ENCODE peak calls at places on chromosomes 7 and 10, in six cellular contexts. P is ovary, X is neural progenitor cell, W is lung, Y is GM12878, U is HFFc6. Z is an unnamed sample.

GRCh38 chr10:110502851-110503301 is 5.2 kb downstream of the DUSP5 start:
- DNase-seq in P (no peak), X (no peak), W (peak), Y (peak), U (peak), Z (no peak)

GRCh38 chr7:49885593-49886285 is 112.3 kb downstream of the VWC2 start:
- DNase-seq in P (no peak), X (no peak), W (no peak), Y (no peak), U (no peak), Z (no peak)

GRCh38 chr7:77247206-77247850 is 47.7 kb upstream of the FGL2 start:
- DNase-seq in P (peak), X (peak), W (peak), Y (peak), U (peak), Z (no peak)

GRCh38 chr7:45573636-45574470 is at the start of gene ADCY1:
- DNase-seq in P (no peak), X (peak), W (no peak), Y (no peak), U (no peak), Z (no peak)

GRCh38 chr10:91076991-91077548 is 143.4 kb upstream of the PCGF5 start:
- DNase-seq in P (no peak), X (no peak), W (no peak), Y (no peak), U (no peak), Z (no peak)

GRCh38 chr10:88991161-88991899 is 732 bp downstream of the FAS start:
- DNase-seq in P (peak), X (peak), W (peak), Y (no peak), U (peak), Z (no peak)

GRCh38 chr7:118149394-118149793 is 34.6 kb upstream of the LSM8 start:
- DNase-seq in P (no peak), X (no peak), W (no peak), Y (no peak), U (no peak), Z (no peak)

GRCh38 chr7:73442903-73443542 is 9.4 kb downstream of the FZD9 start:
- DNase-seq in P (no peak), X (no peak), W (no peak), Y (no peak), U (no peak), Z (no peak)

GRCh38 chr7:121138262-121138933 is 149.9 kb downstream of the CPED1 start:
- DNase-seq in P (no peak), X (no peak), W (no peak), Y (peak), U (no peak), Z (no peak)

GRCh38 chr7:44622342-44623151 is 16.1 kb downstream of the OGDH start:
- DNase-seq in P (no peak), X (no peak), W (no peak), Y (no peak), U (no peak), Z (no peak)

GRCh38 chr7:128042027-128042426 is 10.8 kb upstream of the LRRC4 start:
- DNase-seq in P (no peak), X (no peak), W (no peak), Y (no peak), U (no peak), Z (no peak)

GRCh38 chr7:23075571-23075970 is 30.0 kb upstream of the KLHL7 start:
- DNase-seq in P (no peak), X (no peak), W (no peak), Y (no peak), U (no peak), Z (no peak)

GRCh38 chr7:57769958-57770357 is 320.0 kb downstream of the ZNF716 start:
- DNase-seq in P (no peak), X (no peak), W (no peak), Y (no peak), U (no peak), Z (no peak)

GRCh38 chr10:110410329-110411046 is 87.2 kb upstream of the DUSP5 start:
- DNase-seq in P (no peak), X (no peak), W (peak), Y (no peak), U (peak), Z (peak)

GRCh38 chr7:91962419-91962818 is 21.8 kb downstream of the AKAP9 start:
- DNase-seq in P (no peak), X (no peak), W (no peak), Y (no peak), U (no peak), Z (no peak)
- TF ChIP-seq CTCF in P (no peak), X (no peak), W (no peak), Y (no peak), U (no peak), Z (no peak)

GRCh38 chr10:70617798-70618568 is 15.4 kb upstream of the PRF1 start:
- DNase-seq in P (no peak), X (no peak), W (no peak), Y (no peak), U (no peak), Z (no peak)

GRCh38 chr10:70618663-70619062 is 16.1 kb upstream of the PRF1 start:
- DNase-seq in P (no peak), X (no peak), W (no peak), Y (no peak), U (no peak), Z (no peak)

GRCh38 chr10:70620020-70620289 is 17.4 kb upstream of the PRF1 start:
- DNase-seq in P (no peak), X (no peak), W (no peak), Y (no peak), U (no peak), Z (no peak)

GRCh38 chr10:70621497-70622078 is 19.0 kb upstream of the PRF1 start:
- DNase-seq in P (no peak), X (no peak), W (no peak), Y (no peak), U (no peak), Z (no peak)

DNA sequence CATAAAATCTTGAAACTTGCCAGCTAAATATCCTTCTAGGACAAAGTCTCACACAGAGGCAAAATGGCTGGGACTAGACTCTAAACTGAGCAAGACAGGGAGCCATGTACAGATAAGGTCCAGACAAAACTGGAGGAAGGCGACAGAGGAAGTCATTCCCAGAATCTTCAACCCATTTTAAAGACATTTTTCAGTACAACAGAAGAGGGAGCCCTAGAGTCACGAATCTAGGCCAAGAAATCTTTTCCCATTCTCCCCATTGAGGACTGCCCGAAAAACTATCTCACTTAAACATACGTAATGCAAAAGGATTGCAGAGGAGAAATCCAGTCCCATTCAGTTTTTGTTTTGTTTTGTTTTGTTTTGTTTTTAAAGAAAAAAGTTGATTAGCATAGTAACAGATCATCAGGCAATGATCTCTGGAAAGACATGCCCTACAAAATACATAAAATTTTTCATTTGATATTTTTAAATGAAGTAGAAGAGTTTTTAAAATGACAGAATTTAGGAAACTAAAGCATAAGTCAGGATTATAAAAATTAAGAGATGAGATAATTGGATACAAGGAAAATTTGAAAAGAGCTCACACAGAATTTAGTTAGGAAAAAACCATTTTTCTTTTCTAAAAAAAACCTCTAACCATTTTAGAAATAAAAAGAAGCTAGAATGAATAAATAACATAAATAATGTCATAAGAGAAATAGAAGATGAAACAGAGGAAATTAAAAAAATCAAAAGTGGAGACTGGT is 16.9 kb upstream of the PRF1 start:
- DNase-seq in P (no peak), X (no peak), W (no peak), Y (no peak), U (peak), Z (no peak)
- TF ChIP-seq CTCF in P (no peak), X (peak), W (no peak), Y (no peak), U (peak), Z (peak)

GRCh38 chr7:51356849-51357516 is 40.4 kb upstream of the COBL start:
- DNase-seq in P (no peak), X (no peak), W (no peak), Y (no peak), U (no peak), Z (no peak)

GRCh38 chr7:51354434-51354833 is 37.8 kb upstream of the COBL start:
- DNase-seq in P (no peak), X (no peak), W (no peak), Y (no peak), U (no peak), Z (no peak)

GRCh38 chr7:51352174-51353145 is 35.9 kb upstream of the COBL start:
- DNase-seq in P (no peak), X (no peak), W (no peak), Y (no peak), U (no peak), Z (no peak)

GRCh38 chr7:51354897-51355296 is 38.3 kb upstream of the COBL start:
- DNase-seq in P (no peak), X (no peak), W (no peak), Y (no peak), U (no peak), Z (no peak)

DNA sequence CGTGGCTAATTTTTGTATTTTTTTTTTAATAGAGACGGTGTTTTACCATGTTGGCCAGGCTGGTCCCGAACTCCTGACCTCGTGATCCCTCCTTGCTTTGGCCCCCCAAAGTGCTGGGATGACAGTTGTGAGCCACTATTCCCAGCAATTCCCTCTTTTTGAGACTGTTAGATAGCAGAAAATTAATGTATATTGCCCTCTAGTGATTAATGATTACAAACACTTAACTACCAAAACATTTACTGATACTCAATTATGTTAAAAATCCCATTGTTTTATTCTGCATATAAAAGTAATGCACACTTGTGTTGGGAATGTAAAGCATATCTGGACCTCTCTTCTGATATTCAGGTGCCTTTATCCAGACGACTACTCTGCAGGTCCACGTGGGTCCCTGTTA is 41.2 kb upstream of the COBL start:
- DNase-seq in P (no peak), X (no peak), W (no peak), Y (no peak), U (no peak), Z (no peak)
- TF ChIP-seq CTCF in P (no peak), X (peak), W (no peak), Y (no peak), U (no peak), Z (no peak)

GRCh38 chr7:144791488-144791887 is 44.4 kb downstream of the TPK1 start:
- DNase-seq in P (no peak), X (no peak), W (no peak), Y (no peak), U (no peak), Z (no peak)
- TF ChIP-seq CTCF in P (no peak), X (no peak), W (no peak), Y (no peak), U (no peak), Z (no peak)

DNA sequence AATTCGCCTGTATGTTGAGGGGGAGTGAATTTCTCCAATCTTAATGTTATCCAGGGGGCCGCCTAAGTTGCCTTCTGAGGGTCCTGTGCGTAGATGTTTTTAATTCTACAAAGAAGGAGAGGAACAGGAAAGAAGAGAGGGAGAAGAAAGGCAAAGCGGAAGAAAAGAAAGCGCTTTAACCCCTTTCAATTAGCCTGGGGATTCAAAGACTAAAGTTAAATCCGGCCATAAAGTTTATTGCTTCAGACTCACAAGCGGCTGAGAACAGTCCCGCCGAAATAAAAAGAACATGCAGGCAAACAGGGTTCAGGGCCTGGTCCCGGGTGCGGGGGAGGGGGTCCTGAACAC is 4.5 kb downstream of the HOXA5 start:
- DNase-seq in P (no peak), X (no peak), W (no peak), Y (no peak), U (no peak), Z (no peak)
- TF ChIP-seq CTCF in P (no peak), X (no peak), W (no peak), Y (no peak), U (no peak), Z (no peak)

DNA sequence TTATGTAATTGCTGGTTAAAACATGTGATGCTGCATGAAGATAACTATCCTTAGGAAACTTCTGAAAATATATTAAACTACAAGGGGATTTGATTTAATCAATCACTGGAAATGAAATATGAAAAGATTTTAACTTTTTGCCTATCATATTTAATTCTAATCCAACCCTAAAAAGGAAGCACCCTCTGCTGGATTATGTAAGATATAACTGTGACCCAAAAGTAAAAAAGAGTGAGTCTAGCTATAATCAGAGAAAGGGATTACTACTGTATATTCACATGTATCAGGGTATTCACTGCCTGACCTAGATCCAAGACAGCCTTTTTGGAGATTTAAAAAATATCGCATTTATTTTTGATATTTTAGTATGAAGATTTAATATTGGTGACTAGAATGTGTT is 295.5 kb downstream of the MDFIC start:
- DNase-seq in P (no peak), X (no peak), W (no peak), Y (no peak), U (no peak), Z (no peak)
- TF ChIP-seq CTCF in P (no peak), X (no peak), W (peak), Y (peak), U (peak), Z (peak)

DNA sequence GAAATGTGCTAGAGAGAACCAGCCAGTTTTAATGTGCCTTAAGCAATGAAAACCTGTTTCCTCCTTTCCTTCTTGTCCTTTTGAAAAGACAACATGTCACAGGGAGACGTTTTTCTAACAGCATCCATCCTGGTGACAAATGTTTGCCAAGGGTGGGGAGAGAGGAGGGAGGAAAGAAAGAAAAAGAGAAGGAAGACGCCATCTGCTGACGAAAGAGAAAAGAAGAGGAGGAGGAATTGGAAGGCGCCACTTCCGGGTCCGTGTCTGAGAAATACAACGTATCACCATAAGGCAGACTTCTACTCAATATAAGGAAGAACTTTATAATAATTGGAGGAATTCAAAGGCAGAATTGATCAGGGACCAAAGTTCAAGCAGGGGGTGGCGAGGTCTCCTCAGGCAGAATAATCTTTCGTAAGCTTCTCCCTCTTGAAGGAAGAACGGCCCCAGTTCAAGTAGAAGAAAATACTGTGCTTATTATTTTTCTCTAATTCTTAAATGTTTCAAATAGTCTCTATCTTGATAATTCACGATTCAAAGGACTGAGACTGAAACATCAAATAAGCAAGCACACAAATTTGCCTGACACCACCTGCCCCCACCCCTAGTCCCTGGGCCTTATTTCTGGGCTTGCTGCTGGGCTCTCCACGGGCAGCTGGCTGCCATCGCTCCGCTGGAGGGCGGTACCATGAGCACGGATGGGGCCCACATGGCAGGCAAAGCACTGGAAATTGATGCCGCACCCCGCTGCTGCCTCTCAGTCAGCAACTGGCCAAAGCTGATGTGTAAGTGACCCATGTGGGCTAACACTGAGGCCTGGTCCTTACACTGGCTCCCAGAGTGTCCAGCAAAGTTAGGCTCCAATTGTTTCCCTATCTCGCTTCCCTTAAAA is 273.7 kb upstream of the KLF14 start:
- DNase-seq in P (peak), X (peak), W (peak), Y (peak), U (peak), Z (no peak)
- TF ChIP-seq CTCF in P (no peak), X (peak), W (peak), Y (peak), U (peak), Z (peak)

GRCh38 chr7:15556706-15557105 is 5.1 kb downstream of the AGMO start:
- DNase-seq in P (no peak), X (no peak), W (no peak), Y (no peak), U (no peak), Z (no peak)

GRCh38 chr7:15554081-15554480 is 7.7 kb downstream of the AGMO start:
- DNase-seq in P (no peak), X (no peak), W (no peak), Y (no peak), U (peak), Z (no peak)

GRCh38 chr7:15557186-15557585 is 4.6 kb downstream of the AGMO start:
- DNase-seq in P (no peak), X (no peak), W (no peak), Y (no peak), U (no peak), Z (no peak)

GRCh38 chr7:15554744-15555143 is 7.1 kb downstream of the AGMO start:
- DNase-seq in P (no peak), X (no peak), W (no peak), Y (no peak), U (no peak), Z (no peak)

DNA sequence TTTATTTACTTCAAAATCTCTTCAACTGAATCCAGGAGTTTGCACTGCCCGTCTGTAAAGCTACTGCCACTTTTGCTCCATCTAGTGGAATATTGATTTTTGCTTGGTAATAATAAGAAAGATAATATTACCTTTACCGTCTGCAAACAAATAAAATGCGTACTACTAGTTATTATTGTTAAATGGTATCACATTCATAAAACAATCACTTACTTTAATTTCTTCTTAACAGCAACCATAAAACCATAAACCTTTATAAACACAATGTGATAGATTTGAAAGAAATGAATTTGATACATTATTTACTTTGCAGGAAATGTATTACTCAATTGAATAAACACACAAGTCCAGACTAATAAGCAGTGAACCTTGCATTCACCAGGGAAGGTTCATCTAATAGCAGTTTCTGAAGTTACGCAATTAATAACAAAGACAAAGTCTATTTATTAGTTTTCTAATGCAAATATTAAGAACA is 6.4 kb downstream of the AGMO start:
- DNase-seq in P (no peak), X (no peak), W (no peak), Y (no peak), U (peak), Z (no peak)
- TF ChIP-seq CTCF in P (no peak), X (no peak), W (no peak), Y (no peak), U (peak), Z (peak)

GRCh38 chr10:85036661-85037060 is 708.3 kb downstream of the CCSER2 start:
- DNase-seq in P (no peak), X (no peak), W (no peak), Y (no peak), U (no peak), Z (no peak)
- TF ChIP-seq CTCF in P (no peak), X (no peak), W (no peak), Y (no peak), U (no peak), Z (no peak)